ENCODE peak calls at places on chromosomes 16 and 17, in eight cellular contexts. Y, K, V, L, H, M, Z and C are unnamed samples.

GRCh38 chr16:29825145-29826044 is 5.1 kb downstream of the MVP start:
- DNase-seq in K (no peak), V (no peak), H (no peak), Y (peak; percentile 80), Z (peak; percentile 70), L (no peak), M (peak; percentile 90), C (no peak)

GRCh38 chr17:20114466-20114865 is 105.3 kb downstream of the SPECC1 start:
- DNase-seq in L (no peak), Y (peak; percentile 11), M (peak; percentile 29), V (no peak), H (no peak), K (no peak), Z (no peak), C (no peak)

GRCh38 chr17:16352303-16352837 is 899 bp downstream of the CENPV start:
- DNase-seq in K (peak; percentile 8), L (no peak), V (peak; percentile 14), H (peak; percentile 79), Y (peak; percentile 53), Z (peak; percentile 54), M (peak; percentile 30), C (peak; percentile 81)

GRCh38 chr16:67482260-67482924 is 955 bp downstream of the AGRP start:
- DNase-seq in K (no peak), H (no peak), Y (no peak), L (no peak), Z (peak; percentile 21), V (no peak), M (no peak), C (no peak)

GRCh38 chr16:10090816-10091215 is 91.4 kb downstream of the GRIN2A start:
- DNase-seq in K (no peak), Y (no peak), H (no peak), Z (no peak), M (no peak), L (no peak), V (no peak), C (no peak)

GRCh38 chr16:69005641-69006355 is 99.7 kb upstream of the HAS3 start:
- DNase-seq in Y (no peak), Z (no peak), K (no peak), L (no peak), V (no peak), M (no peak), H (no peak), C (no peak)

GRCh38 chr17:75496005-75496404 is 19.3 kb downstream of the CASKIN2 start:
- DNase-seq in L (no peak), K (no peak), M (no peak), Y (no peak), Z (no peak), V (no peak), H (peak; percentile 45), C (no peak)

GRCh38 chr16:69698404-69698803 is 28.0 kb downstream of the NQO1 start:
- DNase-seq in Y (no peak), H (no peak), M (no peak), K (no peak), Z (no peak), L (no peak), V (no peak), C (no peak)

GRCh38 chr17:9226794-9227135 is 205.5 kb downstream of the NTN1 start:
- DNase-seq in Z (no peak), K (no peak), H (no peak), Y (no peak), M (no peak), L (no peak), V (no peak), C (no peak)

GRCh38 chr16:8645831-8646230 is 24.3 kb downstream of the METTL22 start:
- DNase-seq in Z (no peak), V (no peak), K (no peak), Y (no peak), H (no peak), M (no peak), L (no peak), C (no peak)

GRCh38 chr17:59572301-59572924 is 7.0 kb downstream of the DHX40 start:
- DNase-seq in H (no peak), K (no peak), L (no peak), Y (peak; percentile 45), M (peak; percentile 35), Z (no peak), V (no peak), C (no peak)

DNA sequence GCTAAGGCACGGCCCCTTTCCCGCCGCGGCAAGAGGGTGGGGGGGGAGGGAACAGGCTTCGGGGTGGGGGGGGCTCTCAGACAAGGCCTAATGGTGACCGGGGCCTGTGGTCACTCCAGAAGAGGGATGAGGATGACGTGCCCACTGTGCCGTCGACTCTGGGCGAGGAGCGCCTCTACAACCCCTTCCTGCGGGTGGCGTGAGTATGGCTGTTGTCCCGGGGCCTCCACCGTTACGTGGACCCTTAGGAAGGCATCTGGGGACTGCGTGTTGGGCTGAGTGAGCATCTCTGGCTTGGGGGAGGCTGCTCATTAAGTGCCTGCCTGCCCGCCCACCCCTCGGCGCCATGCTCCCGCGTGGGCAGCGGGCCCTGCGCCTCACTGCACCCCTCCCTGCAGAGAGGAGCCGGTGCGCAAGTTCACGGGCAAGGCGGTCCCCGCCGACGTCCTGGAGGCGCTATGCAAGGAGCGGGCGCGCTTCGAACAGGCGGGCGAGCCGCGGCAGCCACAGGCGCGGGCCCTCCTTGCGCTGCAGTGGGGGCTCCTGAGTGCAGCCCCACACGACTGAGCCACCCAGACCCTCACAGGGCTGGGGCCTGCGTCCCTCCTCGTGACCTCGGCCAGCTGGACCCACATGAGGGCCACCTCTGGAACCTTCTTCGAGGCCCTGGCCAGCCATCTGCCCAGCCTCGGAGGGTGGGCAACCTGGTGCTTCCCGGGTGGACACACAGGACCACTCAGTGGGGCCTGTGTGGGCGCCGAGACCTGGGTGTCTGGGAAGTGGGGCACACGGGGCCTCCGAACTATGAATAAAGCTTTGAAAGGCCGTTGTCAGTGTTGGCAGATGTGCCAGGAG is 2.2 kb downstream of the HAGHL start:
- DNase-seq in V (no peak), H (peak; percentile 66), Y (peak; percentile 33), Z (no peak), L (no peak), M (no peak), K (no peak), C (no peak)
- H3K4me3 ChIP-seq in V (no peak overlapping the region), H (no peak overlapping the region), Y (peak overlapping the region; percentile 67), Z (no peak overlapping the region), L (no peak overlapping the region), M (no peak overlapping the region), K (no peak overlapping the region), C (peak overlapping the region; percentile 91)

GRCh38 chr17:81391964-81392908 is 3.0 kb upstream of the BAHCC1 start:
- DNase-seq in M (peak; percentile 52), Y (peak; percentile 81), Z (peak; percentile 46), H (peak; percentile 78), V (no peak), L (no peak), K (no peak), C (no peak)

GRCh38 chr17:81394377-81394747 is 895 bp upstream of the BAHCC1 start:
- DNase-seq in V (no peak), K (no peak), L (no peak), M (no peak), Z (no peak), H (no peak), Y (no peak), C (no peak)

GRCh38 chr17:81393684-81394376 is 1.4 kb upstream of the BAHCC1 start:
- DNase-seq in Z (peak; percentile 100), K (peak; percentile 21), M (peak; percentile 99), V (no peak), H (peak; percentile 99), L (no peak), Y (peak; percentile 100), C (no peak)

GRCh38 chr17:81391268-81391963 is 3.8 kb upstream of the BAHCC1 start:
- DNase-seq in V (no peak), L (no peak), Y (no peak), K (no peak), H (no peak), M (no peak), Z (no peak), C (no peak)

GRCh38 chr17:81392909-81393654 is 2.2 kb upstream of the BAHCC1 start:
- DNase-seq in M (no peak), K (no peak), Y (no peak), V (no peak), H (peak; percentile 75), Z (no peak), L (no peak), C (no peak)
- H3K4me1 ChIP-seq in M (peaks cover 21% of the 10 kb centered on the region), K (peaks cover 44% of the 10 kb centered on the region), Y (peaks cover 41% of the 10 kb centered on the region), V (peaks cover 40% of the 10 kb centered on the region), H (peaks cover 78% of the 10 kb centered on the region), Z (peaks cover 47% of the 10 kb centered on the region), L (peaks cover 45% of the 10 kb centered on the region), C (no peaks in the 10 kb centered on the region)

GRCh38 chr16:3022697-3023414 is 886 bp downstream of the HCFC1R1 start:
- DNase-seq in M (peak; percentile 20), H (no peak), Z (no peak), V (no peak), L (no peak), Y (peak; percentile 62), K (no peak), C (peak; percentile 83)
- H3K4me3 ChIP-seq in M (peak overlapping the region; percentile 57), H (peak overlapping the region; percentile 88), Z (peak overlapping the region; percentile 47), V (peak overlapping the region; percentile 88), L (peak overlapping the region; percentile 58), Y (peak overlapping the region; percentile 89), K (no peak overlapping the region), C (peak overlapping the region; percentile 70)

DNA sequence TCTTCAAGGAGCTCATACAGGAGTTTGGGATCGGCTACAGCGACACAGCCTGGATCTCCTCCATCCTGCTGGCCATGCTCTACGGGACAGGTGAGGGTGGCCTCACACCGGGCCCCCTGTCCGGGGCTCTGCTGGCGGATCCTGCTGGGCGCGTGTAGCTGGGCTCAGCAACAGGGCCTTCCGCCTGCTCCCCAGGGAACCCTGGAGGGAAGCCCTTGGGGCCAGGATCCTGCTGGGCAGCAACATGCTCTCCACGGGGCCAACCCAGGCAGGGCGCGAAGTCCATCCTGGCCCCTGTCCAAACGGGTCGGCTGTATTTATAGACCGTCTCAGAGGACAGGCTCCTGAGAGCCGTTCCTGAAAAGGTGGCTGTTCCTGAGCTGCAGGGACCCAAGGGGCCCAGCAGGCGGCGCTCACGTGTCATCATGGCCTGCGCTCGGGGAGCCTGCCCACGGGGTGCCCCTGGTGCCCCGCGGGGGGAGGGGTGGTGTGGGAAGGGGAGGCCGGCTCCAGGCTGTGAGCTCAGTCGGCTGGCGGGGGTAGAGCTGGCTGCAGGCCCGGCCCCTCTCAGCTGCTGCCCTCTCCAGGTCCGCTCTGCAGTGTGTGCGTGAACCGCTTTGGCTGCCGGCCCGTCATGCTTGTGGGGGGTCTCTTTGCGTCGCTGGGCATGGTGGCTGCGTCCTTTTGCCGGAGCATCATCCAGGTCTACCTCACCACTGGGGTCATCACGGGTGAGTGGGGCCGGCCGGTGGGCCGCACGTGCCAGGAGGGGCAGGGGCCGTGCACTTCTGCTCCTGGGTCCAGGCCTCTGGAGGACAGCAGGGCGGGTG is 7.5 kb downstream of the SLC16A3 start:
- DNase-seq in H (peak; percentile 97), V (peak; percentile 58), M (peak; percentile 47), K (peak; percentile 63), Z (peak; percentile 80), Y (peak; percentile 64), L (peak; percentile 47), C (peak; percentile 88)
- H3K4me1 ChIP-seq in H (peaks cover 33% of the 10 kb centered on the region), V (peaks cover 49% of the 10 kb centered on the region), M (peaks cover 60% of the 10 kb centered on the region), K (peaks cover 54% of the 10 kb centered on the region), Z (peaks cover 63% of the 10 kb centered on the region), Y (peaks cover 94% of the 10 kb centered on the region), L (peaks cover 52% of the 10 kb centered on the region), C (peaks cover 12% of the 10 kb centered on the region)

GRCh38 chr16:728131-728889 is 1.4 kb downstream of the HAGHL start:
- DNase-seq in Y (peak; percentile 89), Z (peak; percentile 79), K (peak; percentile 44), H (peak; percentile 96), V (peak; percentile 57), L (peak; percentile 59), M (peak; percentile 78), C (peak; percentile 97)
- H3K4me3 ChIP-seq in Y (peak overlapping the region; percentile 82), Z (peak overlapping the region; percentile 28), K (peak overlapping the region; percentile 33), H (peak overlapping the region; percentile 29), V (no peak overlapping the region), L (peak overlapping the region; percentile 49), M (peak overlapping the region; percentile 62), C (peak overlapping the region; percentile 91)

GRCh38 chr16:255183-255582 is 20.6 kb downstream of the RGS11 start:
- DNase-seq in M (no peak), H (no peak), K (no peak), V (no peak), Y (no peak), Z (no peak), L (no peak), C (no peak)
- H3K4me1 ChIP-seq in M (no peaks in the 10 kb centered on the region), H (no peaks in the 10 kb centered on the region), K (peaks cover 20% of the 10 kb centered on the region), V (peaks cover 20% of the 10 kb centered on the region), Y (peaks cover 4% of the 10 kb centered on the region), Z (peaks cover 25% of the 10 kb centered on the region), L (peaks cover 13% of the 10 kb centered on the region), C (no peaks in the 10 kb centered on the region)